ENCODE peak calls at places on chromosomes 5 and 9, in ten cellular contexts. T is head of caudate nucleus; L is left ventricle myocardium inferior; R is IMR-90; I is Right ventricle myocardium superior; A is GM10248; K is smooth muscle cell of the brain vasculature; X is activated CD8-positive, alpha-beta memory T cell treated with anti-CD3 and anti-CD28 coated beads for 4 hours; J is ACHN; Y is fibroblast of mammary gland. Z is an unnamed sample.

GRCh38 chr5:27845248-27845647 is 806.9 kb upstream of the CDH9 start:
- DNase-seq in Y (no peak), I (no peak), R (no peak), T (no peak), K (no peak), A (no peak), L (no peak), J (no peak), X (no peak), Z (no peak)

GRCh38 chr9:77663754-77664153 is 15.6 kb upstream of the GNA14 start:
- DNase-seq in L (no peak), K (no peak), A (no peak), X (no peak), Y (peak; percentile 35), J (no peak), R (peak; percentile 16), T (no peak), I (peak; percentile 46), Z (peak; percentile 26)

GRCh38 chr9:13033959-13034695 is 245.4 kb downstream of the MPDZ start:
- DNase-seq in J (peak; percentile 58), Y (peak; percentile 66), T (peak; percentile 75), R (peak; percentile 54), X (no peak), A (peak; percentile 53), I (peak; percentile 69), K (peak; percentile 53), L (peak; percentile 45), Z (peak; percentile 74)

GRCh38 chr9:111955048-111955447 is 58.4 kb downstream of the UGCG start:
- DNase-seq in A (no peak), T (no peak), L (no peak), X (no peak), K (no peak), I (no peak), J (no peak), Y (no peak), R (no peak), Z (no peak)

GRCh38 chr9:99023831-99024230 is 80.1 kb downstream of the COL15A1 start:
- DNase-seq in Y (peak; percentile 57), I (peak; percentile 78), L (peak; percentile 54), K (peak; percentile 56), R (peak; percentile 58), A (no peak), T (no peak), X (no peak), J (no peak), Z (peak; percentile 38)

GRCh38 chr5:157442989-157443619 is 16.9 kb upstream of the NIPAL4 start:
- DNase-seq in I (no peak), Y (peak; percentile 54), T (no peak), A (no peak), L (no peak), K (no peak), J (peak; percentile 30), X (no peak), R (no peak), Z (no peak)

GRCh38 chr9:95819636-95820035 is 55.9 kb upstream of the ERCC6L2 start:
- DNase-seq in R (no peak), J (no peak), A (no peak), I (no peak), Y (no peak), L (no peak), X (no peak), K (no peak), T (no peak), Z (no peak)

GRCh38 chr5:106637275-106637674 is 1033.5 kb downstream of the EFNA5 start:
- DNase-seq in T (no peak), K (no peak), Y (no peak), I (no peak), L (no peak), A (no peak), J (no peak), R (no peak), X (no peak), Z (no peak)

GRCh38 chr9:120944434-120945125 is 18.0 kb upstream of the TRAF1 start:
- DNase-seq in X (no peak), A (peak; percentile 82), J (no peak), I (no peak), K (no peak), R (no peak), L (no peak), T (no peak), Y (no peak), Z (no peak)

GRCh38 chr5:127002390-127002789 is 28.0 kb downstream of the MARCHF3 start:
- DNase-seq in T (no peak), R (peak; percentile 34), I (no peak), Y (peak; percentile 25), L (no peak), A (no peak), K (no peak), J (peak; percentile 40), X (no peak), Z (peak; percentile 60)

GRCh38 chr5:94024625-94025024 is 283.2 kb upstream of the POU5F2 start:
- DNase-seq in X (no peak), I (no peak), K (no peak), A (no peak), R (no peak), T (no peak), Y (no peak), J (no peak), L (no peak), Z (no peak)

GRCh38 chr5:122195784-122196394 is 66.5 kb downstream of the ZNF474 start:
- DNase-seq in Y (peak; percentile 75), K (peak; percentile 50), J (peak; percentile 47), A (no peak), I (no peak), L (no peak), R (peak; percentile 70), T (peak; percentile 39), X (no peak), Z (no peak)

GRCh38 chr5:115366223-115366622 is 69.8 kb upstream of the CCDC112 start:
- DNase-seq in T (no peak), X (no peak), L (no peak), R (peak; percentile 94), J (peak; percentile 85), Y (peak; percentile 88), K (peak; percentile 37), A (no peak), I (no peak), Z (peak; percentile 88)

GRCh38 chr5:38607930-38608545 is 51.6 kb upstream of the LIFR start:
- DNase-seq in X (no peak), Y (peak; percentile 61), I (no peak), J (no peak), A (no peak), R (peak; percentile 86), L (no peak), T (no peak), K (no peak), Z (no peak)

GRCh38 chr9:115399026-115399425 is 281.1 kb upstream of the TNC start:
- DNase-seq in L (no peak), X (no peak), R (no peak), A (no peak), I (no peak), K (no peak), J (no peak), Y (no peak), T (no peak), Z (no peak)

GRCh38 chr9:33858346-33858869 is 41.4 kb downstream of the UBE2R2 start:
- DNase-seq in I (no peak), R (peak; percentile 19), J (peak; percentile 15), L (no peak), T (no peak), A (no peak), Y (peak; percentile 37), X (no peak), K (no peak), Z (no peak)

GRCh38 chr5:128681764-128682664 is 144.0 kb upstream of the FBN2 start:
- DNase-seq in X (no peak), Y (no peak), J (no peak), A (no peak), T (no peak), L (no peak), I (no peak), K (peak; percentile 4), R (no peak), Z (no peak)

GRCh38 chr5:36657563-36657995 is 51.2 kb downstream of the SLC1A3 start:
- DNase-seq in A (no peak), T (peak; percentile 39), Y (peak; percentile 100), L (peak; percentile 34), I (peak; percentile 57), J (peak; percentile 48), K (peak; percentile 91), R (peak; percentile 99), X (no peak), Z (peak; percentile 41)